ENCODE peak calls at places on chromosomes 3 and 15, in eight cellular contexts. W is NCI-H2081, E is adrenal gland, O is AG09309, N is hippocampal formation, J is testis, X is nephron progenitor cell, C is cardiac muscle cell. M is an unnamed sample.

GRCh38 chr15:86505951-86506350 is 426.3 kb downstream of the AGBL1 start:
- DNase-seq in W (no peak), E (no peak), O (no peak), N (no peak), J (no peak), X (no peak), C (no peak), M (no peak)

GRCh38 chr15:63374686-63375520 is 6.7 kb downstream of the CA12 start:
- DNase-seq in W (no peak), E (no peak), O (no peak), N (peak; percentile 47), J (no peak), X (no peak), C (peak; percentile 83), M (no peak)

GRCh38 chr15:52103217-52104207 is 9.1 kb downstream of the BCL2L10 start:
- DNase-seq in W (no peak), E (peak; percentile 81), O (peak; percentile 78), N (no peak), J (peak; percentile 26), X (no peak), C (peak; percentile 92), M (no peak)

GRCh38 chr15:92901053-92901761 is 1.1 kb downstream of the CHD2 start:
- DNase-seq in W (no peak), E (no peak), O (no peak), N (peak; percentile 45), J (no peak), X (no peak), C (peak; percentile 50), M (no peak)

GRCh38 chr3:71201939-71202338 is 381.6 kb downstream of the FOXP1 start:
- DNase-seq in W (no peak), E (peak; percentile 40), O (no peak), N (peak; percentile 29), J (peak; percentile 81), X (no peak), C (peak; percentile 81), M (no peak)

GRCh38 chr3:165568907-165569462 is 268.2 kb downstream of the BCHE start:
- DNase-seq in W (no peak), E (no peak), O (no peak), N (no peak), J (no peak), X (no peak), C (no peak), M (no peak)

GRCh38 chr3:15495461-15496340 is 25.8 kb downstream of the COLQ start:
- DNase-seq in W (no peak), E (no peak), O (no peak), N (no peak), J (peak; percentile 66), X (no peak), C (peak; percentile 46), M (no peak)

GRCh38 chr15:63626955-63627354 is 29.8 kb downstream of the FBXL22 start:
- DNase-seq in W (no peak), E (no peak), O (no peak), N (no peak), J (no peak), X (no peak), C (no peak), M (no peak)

GRCh38 chr15:62085740-62086139 is 19.0 kb downstream of the C2CD4A start:
- DNase-seq in W (no peak), E (no peak), O (no peak), N (no peak), J (no peak), X (no peak), C (peak; percentile 52), M (no peak)

GRCh38 chr3:11499144-11499543 is 144.6 kb downstream of the VGLL4 start:
- DNase-seq in W (no peak), E (no peak), O (peak; percentile 83), N (no peak), J (no peak), X (no peak), C (peak; percentile 92), M (no peak)

GRCh38 chr3:52531636-52532516 is 1.8 kb downstream of the NT5DC2 start:
- DNase-seq in W (no peak), E (peak; percentile 28), O (no peak), N (no peak), J (no peak), X (no peak), C (no peak), M (no peak)

GRCh38 chr3:10376353-10376752 is 55.4 kb upstream of the SEC13 start:
- DNase-seq in W (no peak), E (no peak), O (no peak), N (no peak), J (no peak), X (no peak), C (no peak), M (no peak)

M was measured in stimulated activated naive CD4-positive, alpha-beta T cell.